ENCODE peak calls at places on chromosomes 7 and 10, in six cellular contexts. W is GM06990; E is activated CD4-positive, alpha-beta T cell treated with anti-CD3 and anti-CD28 coated beads, Interleukin-2, amount 50 U/mL, for 24 hours; O is CD14-positive monocyte; F is WTC11; I is stimulated activated CD4-positive, alpha-beta T cell treated with anti-CD3 and anti-CD28 coated beads, Interleukin-12 subunit alpha, Interleukin-12 subunit beta, amount 100 ng/mL, for 4 hours. B is an unnamed sample.

GRCh38 chr7:150852371-150852905 is at the start of gene AOC1:
- DNase-seq in E (no peak), I (no peak), W (no peak), F (peak), O (no peak), B (no peak)

GRCh38 chr7:157994319-157994718 is 593.3 kb downstream of the PTPRN2 start:
- DNase-seq in W (no peak), O (no peak), I (no peak), F (no peak), E (no peak), B (no peak)

GRCh38 chr7:50834679-50835078 is 52.0 kb upstream of the GRB10 start:
- DNase-seq in O (no peak), F (no peak), W (no peak), I (no peak), E (no peak), B (no peak)

GRCh38 chr7:117666019-117666418 is 186.2 kb downstream of the CFTR start:
- DNase-seq in O (no peak), F (no peak), E (no peak), W (no peak), I (no peak), B (no peak)

GRCh38 chr10:49610735-49611165 is 640 bp downstream of the SLC18A3 start:
- DNase-seq in W (no peak), E (no peak), I (no peak), O (peak), F (no peak), B (no peak)

GRCh38 chr10:121112618-121113384 is 261.6 kb downstream of the WDR11 start:
- DNase-seq in O (no peak), I (no peak), E (no peak), F (peak), W (no peak), B (no peak)

GRCh38 chr7:27185013-27185707 is at the start of gene HOXA11:
- DNase-seq in W (no peak), E (no peak), O (peak), I (no peak), F (no peak), B (no peak)

GRCh38 chr10:121659236-121659635 is 61.0 kb upstream of the FGFR2 start:
- DNase-seq in E (no peak), F (no peak), O (no peak), W (no peak), I (no peak), B (no peak)

GRCh38 chr10:11424456-11425287 is 186.8 kb downstream of the USP6NL start:
- DNase-seq in O (no peak), W (no peak), I (no peak), F (peak), E (no peak), B (peak)

GRCh38 chr10:88162852-88163251 is 299.4 kb downstream of the PTEN start:
- DNase-seq in I (no peak), F (no peak), E (no peak), O (no peak), W (no peak), B (peak)

GRCh38 chr7:34596887-34597286 is 61.1 kb upstream of the NPSR1 start:
- DNase-seq in O (no peak), W (no peak), I (no peak), E (no peak), F (peak), B (no peak)

GRCh38 chr10:97676770-97677581 is 10.1 kb downstream of the AVPI1 start:
- DNase-seq in I (peak), E (peak), W (peak), O (no peak), F (peak), B (peak)